ENCODE peak calls at places on chromosomes 11 and 22, in four cellular contexts. F, V, W and A are unnamed samples.

GRCh38 chr22:47090591-47091240 is 328.3 kb downstream of the TBC1D22A start:
- DNase-seq in W (no peak), V (no peak), F (no peak), A (no peak)

GRCh38 chr11:13287681-13288080 is 10.1 kb downstream of the BMAL1 start:
- DNase-seq in F (no peak), V (no peak), W (peak; percentile 69), A (no peak)

GRCh38 chr22:47266329-47266728 is 503.9 kb downstream of the TBC1D22A start:
- DNase-seq in W (no peak), F (no peak), V (no peak), A (no peak)

GRCh38 chr11:59141673-59142460 is 789 bp upstream of the FAM111A start:
- DNase-seq in W (peak; percentile 37), F (no peak), V (no peak), A (peak; percentile 16)

GRCh38 chr11:130189492-130190210 is 30.1 kb downstream of the ST14 start:
- DNase-seq in W (no peak), V (no peak), F (no peak), A (no peak)

GRCh38 chr22:19174106-19175025 is 4.2 kb downstream of the SLC25A1 start:
- DNase-seq in V (peak; percentile 90), W (peak; percentile 21), F (peak; percentile 68), A (peak; percentile 17)

GRCh38 chr11:103359221-103359620 is 250.0 kb downstream of the DYNC2H1 start:
- DNase-seq in V (no peak), F (no peak), W (no peak), A (no peak)

GRCh38 chr11:723120-723883 is 17.3 kb downstream of the EPS8L2 start:
- DNase-seq in F (no peak), W (peak; percentile 33), V (no peak), A (no peak)

GRCh38 chr11:29432719-29433325 is 584.0 kb downstream of the KCNA4 start:
- DNase-seq in W (peak; percentile 63), V (no peak), F (no peak), A (peak; percentile 8)

GRCh38 chr22:23086787-23087186 is 16.5 kb downstream of the GNAZ start:
- DNase-seq in W (no peak), V (no peak), F (no peak), A (no peak)

GRCh38 chr11:3095712-3096361 is 38.6 kb upstream of the CARS1 start:
- DNase-seq in W (peak; percentile 79), V (no peak), F (no peak), A (peak; percentile 45)

GRCh38 chr22:46108564-46109473 is 41.5 kb upstream of the PPARA start:
- DNase-seq in W (peak; percentile 34), V (no peak), F (no peak), A (no peak)

GRCh38 chr22:45966320-45966891 is 10.6 kb downstream of the WNT7B start:
- DNase-seq in V (no peak), W (no peak), F (no peak), A (no peak)

GRCh38 chr11:71425851-71426250 is 22.3 kb downstream of the DHCR7 start:
- DNase-seq in W (peak; percentile 95), V (no peak), F (no peak), A (peak; percentile 75)

GRCh38 chr11:120740424-120740823 is 228.9 kb downstream of the GRIK4 start:
- DNase-seq in W (no peak), V (no peak), F (no peak), A (no peak)

GRCh38 chr22:30282616-30283046 is 6.7 kb downstream of the CASTOR1 start:
- DNase-seq in F (no peak), V (no peak), W (no peak), A (no peak)

GRCh38 chr11:118530180-118530682 is 761 bp upstream of the TMEM25 start:
- DNase-seq in F (no peak), V (no peak), W (peak; percentile 48), A (peak; percentile 22)
- H3K27ac ChIP-seq in F (peak overlapping the region; percentile 67), V (no peak overlapping the region), W (peak overlapping the region; percentile 4), A (peak overlapping the region; percentile 65)

DNA sequence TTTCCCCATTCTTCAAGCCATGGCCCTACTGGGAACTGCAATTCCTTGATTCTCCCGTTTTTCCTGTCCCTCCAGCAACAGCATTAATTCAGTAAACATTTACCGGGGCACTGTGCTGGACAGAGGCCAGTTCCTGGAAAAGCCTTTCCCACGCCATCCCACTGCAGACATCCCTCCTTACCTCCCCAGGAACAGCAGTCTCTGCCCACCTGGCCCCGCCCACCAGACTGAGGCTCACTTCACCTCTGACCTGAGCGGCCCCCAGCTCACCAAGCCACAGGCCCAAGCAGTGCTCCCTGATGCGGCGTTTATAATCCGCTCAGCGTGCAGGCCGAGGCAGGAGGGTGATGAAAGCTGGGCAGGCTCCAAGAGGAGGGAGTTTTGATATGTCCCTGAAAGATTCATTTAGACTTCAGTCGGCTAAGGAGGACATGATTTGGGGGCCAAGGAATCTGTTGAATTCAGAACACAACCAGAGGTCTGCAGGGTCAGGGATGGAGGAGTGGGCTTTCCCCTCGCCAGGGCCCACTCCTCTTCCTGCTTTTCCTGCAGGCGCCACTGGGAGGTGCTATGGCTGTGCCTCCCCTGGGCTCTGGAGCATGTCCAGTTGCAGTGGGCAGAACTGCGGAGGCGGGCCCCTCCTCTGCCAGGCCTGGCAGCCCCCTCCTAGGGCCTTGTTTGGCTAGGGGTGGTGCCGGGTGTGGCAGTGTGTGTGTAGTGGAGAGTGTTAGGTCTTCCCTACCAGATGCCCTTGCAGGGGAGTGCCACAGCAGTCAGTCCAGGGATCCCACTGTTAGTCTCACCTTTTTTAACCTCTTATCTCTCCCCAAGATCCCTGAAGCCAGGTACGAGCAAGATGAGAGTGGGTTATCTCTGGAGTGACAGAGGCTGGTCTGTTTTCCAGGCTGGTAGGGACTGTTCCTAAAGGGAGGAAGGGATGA is 1.4 kb upstream of the TAGLN start:
- DNase-seq in W (peak; percentile 18), F (no peak), V (no peak), A (no peak)
- TF ChIP-seq CTCF in W (peak; percentile 63), F (peak; percentile 50), V (no peak), A (no peak)

DNA sequence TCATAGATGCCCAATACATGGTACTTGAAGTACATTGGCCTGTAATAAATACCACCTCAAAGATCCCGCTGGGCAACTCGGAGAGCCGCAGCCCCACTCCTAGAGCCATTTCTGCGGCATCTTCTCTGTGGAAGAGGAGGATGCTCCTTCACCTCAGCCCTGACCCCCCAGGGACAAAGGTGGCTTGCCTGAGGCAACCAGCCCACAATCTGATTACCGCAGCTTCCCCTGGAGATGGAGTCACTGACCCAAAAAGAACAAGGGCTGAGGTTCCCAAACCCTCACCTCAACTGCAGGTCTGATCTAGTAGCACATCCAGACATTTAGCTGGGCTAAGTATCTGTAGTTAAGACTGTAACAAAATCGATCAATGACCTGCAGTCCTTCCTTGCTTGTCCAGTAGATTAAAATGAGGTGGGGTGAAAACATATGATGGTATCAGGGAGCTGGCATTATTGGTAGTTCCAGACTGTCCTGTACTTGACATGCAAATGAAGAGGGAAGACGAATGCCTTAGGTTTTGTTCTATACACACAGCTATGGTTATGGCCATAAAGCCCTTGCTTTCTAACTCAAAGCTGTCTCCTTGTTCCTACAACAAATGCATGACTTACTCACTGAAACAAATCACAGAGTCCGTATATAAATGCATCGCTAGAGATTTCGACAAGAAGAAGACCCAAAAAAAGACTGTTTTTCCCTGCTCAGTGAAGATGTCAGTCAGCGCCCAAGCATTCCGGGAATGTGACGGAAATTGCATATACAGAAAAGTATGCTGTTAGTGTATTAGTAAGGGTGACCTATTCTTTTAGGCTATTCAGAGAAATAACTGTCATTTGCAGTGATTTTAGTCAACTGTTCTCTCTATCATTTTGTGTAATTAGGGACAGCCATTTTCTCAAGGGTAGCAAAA is 33.7 kb downstream of the C11orf71 start:
- DNase-seq in F (no peak), V (no peak), W (peak; percentile 87), A (peak; percentile 13)
- H3K27ac ChIP-seq in F (no peak overlapping the region), V (no peak overlapping the region), W (peak overlapping the region; percentile 1), A (no peak overlapping the region)

DNA sequence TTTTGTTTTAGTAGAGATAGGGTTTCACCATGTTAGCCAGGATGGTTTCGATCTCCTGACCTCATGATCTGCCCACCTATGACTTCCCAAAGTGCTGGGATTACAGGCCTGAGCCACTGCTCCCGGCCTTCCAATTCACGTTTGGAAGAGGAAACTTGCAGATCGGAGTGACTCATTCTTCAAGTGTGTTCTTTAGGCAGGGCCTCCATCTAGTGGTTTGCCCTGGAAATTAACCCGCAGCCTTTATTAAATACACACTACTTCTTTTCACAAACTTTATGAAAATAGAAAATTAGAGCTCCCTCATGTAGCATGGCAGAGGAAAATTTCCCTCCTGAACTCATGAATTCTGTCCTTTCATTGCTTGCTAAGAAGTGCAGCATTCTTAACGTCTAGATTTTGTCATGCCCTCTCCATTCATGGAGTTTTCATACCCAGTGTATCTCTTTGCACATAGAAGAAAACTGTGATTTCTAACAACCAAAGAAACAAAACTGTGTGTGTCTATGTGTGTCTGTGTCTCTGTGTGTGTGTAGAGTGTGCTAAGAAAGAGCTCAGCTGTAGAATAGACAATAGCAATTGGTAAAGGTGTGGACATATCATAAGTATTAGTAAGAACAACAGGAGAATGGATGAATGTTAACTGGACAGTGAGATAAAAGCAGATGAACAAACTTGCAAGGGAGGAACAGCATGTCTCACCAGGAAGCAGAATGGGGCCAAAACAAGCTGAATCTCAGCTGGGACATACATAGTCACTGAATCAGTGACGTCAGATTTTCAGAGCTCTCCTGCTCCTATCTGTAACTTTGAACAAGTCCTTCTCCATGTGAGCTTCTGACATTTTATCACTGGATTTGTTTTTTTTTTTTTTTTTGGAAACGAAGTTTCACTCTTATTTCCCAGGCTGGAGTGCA is 118.4 kb downstream of the BBOX1 start:
- DNase-seq in W (peak; percentile 76), V (no peak), F (peak; percentile 45), A (peak; percentile 80)
- TF ChIP-seq CTCF in W (peak; percentile 77), V (peak; percentile 21), F (peak; percentile 88), A (peak; percentile 89)

GRCh38 chr11:83054001-83054400 is 17.7 kb downstream of the RAB30 start:
- DNase-seq in W (no peak), V (no peak), F (no peak), A (no peak)

GRCh38 chr11:83054904-83055380 is 16.8 kb downstream of the RAB30 start:
- DNase-seq in F (no peak), W (peak; percentile 88), V (no peak), A (peak; percentile 38)

GRCh38 chr11:83056204-83056603 is 15.5 kb downstream of the RAB30 start:
- DNase-seq in W (peak; percentile 61), V (no peak), F (no peak), A (no peak)

GRCh38 chr11:83060965-83061364 is 10.7 kb downstream of the RAB30 start:
- DNase-seq in V (no peak), F (no peak), W (no peak), A (no peak)

GRCh38 chr11:83057721-83058120 is 14.0 kb downstream of the RAB30 start:
- DNase-seq in W (no peak), V (no peak), F (no peak), A (no peak)
- H3K27ac ChIP-seq in W (no peak overlapping the region), V (no peak overlapping the region), F (no peak overlapping the region), A (no peak overlapping the region)

GRCh38 chr11:61828629-61829407 is 718 bp downstream of the FADS2 start:
- DNase-seq in V (no peak), F (no peak), W (peak; percentile 33), A (no peak)
- TF ChIP-seq CTCF in V (no peak), F (peak; percentile 51), W (peak; percentile 47), A (peak; percentile 68)

GRCh38 chr11:69774354-69775162 is 583 bp downstream of the FGF4 start:
- DNase-seq in W (no peak), F (no peak), V (no peak), A (no peak)
- H3K27ac ChIP-seq in W (no peak overlapping the region), F (no peak overlapping the region), V (no peak overlapping the region), A (no peak overlapping the region)

GRCh38 chr11:81449588-81450155 is 1284.0 kb downstream of the FAM181B start:
- DNase-seq in W (no peak), F (no peak), V (no peak), A (no peak)

DNA sequence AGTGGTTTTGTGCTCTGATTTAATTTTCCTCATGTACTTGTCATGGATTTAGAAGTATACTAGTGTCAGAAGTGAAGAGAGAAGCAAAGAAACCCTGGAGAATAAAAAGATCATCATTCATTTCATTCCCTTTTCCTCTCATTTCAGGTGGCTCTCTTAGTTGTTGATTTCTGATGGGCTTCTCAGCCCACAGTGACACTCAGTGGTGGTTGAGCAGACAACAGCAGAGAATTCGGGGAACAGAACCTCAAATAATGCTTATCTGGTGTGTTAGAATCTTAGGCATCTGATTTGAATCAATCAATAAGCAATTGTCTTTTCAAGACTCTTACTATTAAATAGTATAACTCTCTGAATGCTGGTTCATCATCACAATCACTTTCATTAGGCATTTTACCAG is 1289.4 kb downstream of the FAM181B start:
- DNase-seq in W (no peak), V (no peak), F (no peak), A (no peak)
- TF ChIP-seq CTCF in W (no peak), V (no peak), F (no peak), A (no peak)